ENCODE peak calls at places on chromosomes 6 and 20, in four cellular contexts. P is A549, R is adrenal gland, Z is left ventricle myocardium inferior. I is an unnamed sample.

GRCh38 chr20:16243470-16243869 is 329.8 kb downstream of the KIF16B start:
- DNase-seq in P (no peak), R (peak; percentile 87), Z (no peak), I (no peak)

GRCh38 chr6:161482517-161482903 is 208.6 kb upstream of the AGPAT4 start:
- DNase-seq in P (no peak), R (no peak), Z (no peak), I (no peak)

GRCh38 chr20:49323622-49324238 is 45.9 kb upstream of the ZNFX1 start:
- DNase-seq in P (no peak), R (peak; percentile 60), Z (no peak), I (peak; percentile 34)

GRCh38 chr6:411402-412145 is 20.0 kb downstream of the IRF4 start:
- DNase-seq in P (no peak), R (no peak), Z (no peak), I (no peak)

GRCh38 chr6:116370717-116371383 is at the start of gene DSE:
- DNase-seq in P (peak; percentile 44), R (peak; percentile 87), Z (peak; percentile 89), I (peak; percentile 86)

GRCh38 chr6:8435845-8436168 is 462 bp upstream of the SLC35B3 start:
- DNase-seq in P (peak; percentile 1), R (no peak), Z (no peak), I (no peak)

GRCh38 chr6:56938634-56939294 is 16.1 kb upstream of the BEND6 start:
- DNase-seq in P (peak; percentile 72), R (peak; percentile 73), Z (no peak), I (no peak)

GRCh38 chr6:36946526-36946925 is 8.0 kb upstream of the PI16 start:
- DNase-seq in P (no peak), R (no peak), Z (no peak), I (no peak)

GRCh38 chr6:13794184-13794583 is 20.2 kb downstream of the MCUR1 start:
- DNase-seq in P (no peak), R (no peak), Z (no peak), I (no peak)

GRCh38 chr20:38485041-38485440 is 12.4 kb downstream of the RALGAPB start:
- DNase-seq in P (no peak), R (no peak), Z (no peak), I (no peak)

GRCh38 chr6:3439961-3440360 is 16.9 kb downstream of the SLC22A23 start:
- DNase-seq in P (no peak), R (no peak), Z (no peak), I (no peak)

GRCh38 chr20:10672579-10673127 is 1.1 kb downstream of the JAG1 start:
- DNase-seq in P (no peak), R (peak; percentile 79), Z (peak; percentile 54), I (peak; percentile 54)

GRCh38 chr6:47741807-47742206 is 40.0 kb upstream of the OPN5 start:
- DNase-seq in P (peak; percentile 4), R (no peak), Z (no peak), I (peak; percentile 35)

GRCh38 chr6:117491916-117492315 is 9.4 kb downstream of the DCBLD1 start:
- DNase-seq in P (no peak), R (no peak), Z (no peak), I (no peak)

GRCh38 chr6:130159876-130160415 is 62.8 kb downstream of the SAMD3 start:
- DNase-seq in P (no peak), R (no peak), Z (no peak), I (no peak)

GRCh38 chr20:23206995-23207394 is 120.9 kb upstream of the CD93 start:
- DNase-seq in P (no peak), R (peak; percentile 44), Z (no peak), I (no peak)

GRCh38 chr20:23203951-23204730 is 118.0 kb upstream of the CD93 start:
- DNase-seq in P (no peak), R (no peak), Z (no peak), I (no peak)

GRCh38 chr20:23206061-23206460 is 119.9 kb upstream of the CD93 start:
- DNase-seq in P (no peak), R (no peak), Z (no peak), I (no peak)

GRCh38 chr20:23205656-23206055 is 119.5 kb upstream of the CD93 start:
- DNase-seq in P (no peak), R (peak; percentile 70), Z (peak; percentile 79), I (no peak)

DNA sequence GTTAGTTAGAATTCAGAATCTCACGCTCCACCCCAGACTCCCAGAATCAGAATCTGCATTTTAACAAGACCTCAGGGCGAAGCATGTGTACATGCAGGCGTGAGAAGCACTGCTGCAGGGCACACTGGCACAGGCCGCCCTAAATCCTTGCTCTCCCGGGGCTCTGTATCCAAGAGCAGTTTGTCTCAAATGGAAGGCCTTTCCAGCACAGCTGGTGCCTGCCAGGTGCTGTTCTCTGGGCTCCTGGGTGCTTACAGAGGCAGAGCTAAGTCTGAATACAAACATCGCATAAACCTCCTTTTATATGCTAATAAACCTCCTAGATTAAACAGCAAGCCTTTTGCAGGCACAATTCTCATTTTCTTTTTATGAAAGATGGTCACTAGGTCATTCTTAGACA is 119.1 kb upstream of the CD93 start:
- DNase-seq in P (no peak), R (no peak), Z (no peak), I (no peak)
- TF ChIP-seq CTCF in P (no peak), R (no peak), Z (no peak), I (no peak)

GRCh38 chr6:17705778-17706579 is 746 bp downstream of the NUP153 start:
- DNase-seq in P (peak; percentile 48), R (peak; percentile 68), Z (peak; percentile 50), I (peak; percentile 87)
- TF ChIP-seq CTCF in P (no peak), R (no peak), Z (peak; percentile 26), I (peak; percentile 27)

GRCh38 chr20:61350500-61351250 is 98.6 kb downstream of the CDH4 start:
- DNase-seq in P (no peak), R (no peak), Z (no peak), I (no peak)
- TF ChIP-seq CTCF in P (no peak), R (no peak), Z (no peak), I (no peak)

GRCh38 chr20:58087567-58087858 is 140.9 kb downstream of the ANKRD60 start:
- DNase-seq in P (no peak), R (no peak), Z (no peak), I (no peak)
- TF ChIP-seq CTCF in P (no peak), R (no peak), Z (no peak), I (no peak)

DNA sequence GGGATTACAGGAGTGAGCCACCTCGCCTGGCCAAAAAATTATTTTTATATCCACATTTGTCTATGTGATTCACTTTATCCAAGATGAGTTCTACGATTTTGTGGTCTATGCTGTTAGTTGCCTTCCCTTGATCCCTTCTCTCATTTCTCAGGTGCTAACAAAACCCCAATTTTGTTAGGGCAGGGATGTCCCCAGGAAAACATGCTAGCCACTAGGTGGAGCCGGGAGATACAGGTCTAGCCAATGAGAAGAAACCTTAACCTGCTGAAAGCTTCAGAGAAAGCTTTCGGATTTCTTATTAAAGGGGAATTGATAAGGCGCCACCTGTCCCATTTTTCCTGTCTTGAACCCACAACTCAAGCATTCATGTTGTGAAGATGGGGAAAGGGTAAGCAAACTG is 167.4 kb upstream of the OLIG3 start:
- DNase-seq in P (no peak), R (peak; percentile 54), Z (no peak), I (no peak)
- TF ChIP-seq CTCF in P (peak; percentile 41), R (peak; percentile 8), Z (peak; percentile 51), I (peak; percentile 74)

GRCh38 chr6:11043961-11044711 is at the start of gene ELOVL2:
- DNase-seq in P (peak; percentile 40), R (no peak), Z (peak; percentile 47), I (peak; percentile 70)
- TF ChIP-seq CTCF in P (peak; percentile 99), R (no peak), Z (peak; percentile 64), I (peak; percentile 75)

GRCh38 chr6:131923356-131923755 is 27.8 kb downstream of the CCN2 start:
- DNase-seq in P (no peak), R (peak; percentile 64), Z (peak; percentile 22), I (peak; percentile 36)

GRCh38 chr6:131924881-131925474 is 26.2 kb downstream of the CCN2 start:
- DNase-seq in P (peak; percentile 27), R (no peak), Z (no peak), I (peak; percentile 34)

GRCh38 chr6:131931063-131931745 is 20.0 kb downstream of the CCN2 start:
- DNase-seq in P (no peak), R (no peak), Z (no peak), I (no peak)

GRCh38 chr6:131929227-131929626 is 21.9 kb downstream of the CCN2 start:
- DNase-seq in P (no peak), R (no peak), Z (no peak), I (no peak)
- TF ChIP-seq CTCF in P (no peak), R (no peak), Z (no peak), I (peak; percentile 28)

DNA sequence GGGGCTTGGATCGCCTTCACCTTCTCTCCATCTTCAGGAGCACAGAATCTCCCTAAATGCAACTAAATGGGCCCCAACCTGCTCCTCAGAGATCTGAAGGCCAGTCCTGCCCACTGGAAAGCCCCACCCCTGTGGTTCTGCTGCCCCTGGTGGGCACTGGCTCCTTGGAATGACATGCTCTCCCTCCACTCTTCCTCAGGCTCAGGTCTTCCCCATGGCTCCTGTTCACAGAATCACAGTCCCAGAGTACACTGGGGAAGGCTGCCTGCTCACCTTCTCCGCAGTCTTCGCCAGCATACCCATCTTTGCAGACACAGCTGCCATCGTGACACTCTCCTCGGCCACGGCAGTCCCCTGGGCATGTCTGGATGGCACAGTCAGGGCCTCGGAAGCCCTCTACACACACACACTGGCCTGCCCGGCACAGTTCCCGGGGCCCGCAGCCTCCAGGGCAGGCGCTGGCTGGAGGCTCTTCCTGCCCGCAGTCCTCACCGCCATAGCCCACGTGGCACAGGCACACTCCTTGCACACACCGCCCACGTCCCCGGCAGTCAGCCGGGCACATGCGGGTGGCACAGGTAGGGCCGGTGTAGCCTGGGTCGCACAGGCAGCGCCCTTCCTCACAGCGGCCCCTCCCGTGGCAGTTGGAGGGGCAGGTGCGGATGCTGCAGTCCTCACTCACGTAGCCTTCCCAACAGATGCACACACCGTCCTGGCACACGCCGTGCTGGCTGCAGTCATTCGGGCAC is 13.6 kb downstream of the TNXB start:
- DNase-seq in P (no peak), R (no peak), Z (no peak), I (no peak)
- TF ChIP-seq CTCF in P (no peak), R (no peak), Z (no peak), I (no peak)

DNA sequence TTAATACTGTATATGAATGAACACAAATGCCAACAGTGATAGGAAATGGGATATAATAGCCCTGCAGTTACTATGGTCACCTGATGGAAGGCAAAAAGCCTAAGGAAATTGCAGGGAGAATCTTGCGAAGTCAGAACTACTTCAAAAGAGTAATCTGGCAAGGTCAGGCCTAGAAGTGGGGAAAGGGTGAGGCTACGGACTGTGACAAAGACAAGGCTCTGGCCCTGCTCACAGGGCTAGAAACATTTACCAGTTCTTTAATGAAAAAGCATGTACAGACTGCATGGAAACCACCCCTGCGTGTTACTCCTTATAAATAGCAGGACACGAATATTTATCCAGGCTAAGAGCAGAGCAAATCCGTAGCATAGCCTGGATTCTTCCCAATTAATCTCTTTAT is 52.5 kb upstream of the HECA start:
- DNase-seq in P (no peak), R (no peak), Z (no peak), I (no peak)
- TF ChIP-seq CTCF in P (no peak), R (no peak), Z (no peak), I (no peak)